ENCODE peak calls at places on chromosomes 5 and 9, in five cellular contexts. G, J, U, N and R are unnamed samples.

GRCh38 chr9:125620216-125620615 is 86.8 kb downstream of the MAPKAP1 start:
- DNase-seq in G (no peak), U (no peak), J (no peak), N (no peak), R (no peak)

GRCh38 chr5:440413-441180 is 2.4 kb upstream of the EXOC3 start:
- DNase-seq in G (no peak), J (no peak), U (no peak), N (no peak), R (no peak)

GRCh38 chr5:43203373-43203772 is 11.3 kb downstream of the NIM1K start:
- DNase-seq in N (no peak), U (no peak), J (no peak), G (no peak), R (no peak)

GRCh38 chr9:114244570-114244969 is 78.3 kb upstream of the ORM1 start:
- DNase-seq in U (no peak), J (no peak), G (no peak), N (no peak), R (no peak)

GRCh38 chr9:111597852-111598729 is 1.4 kb downstream of the PTGR1 start:
- DNase-seq in J (no peak), N (peak), U (peak), G (peak), R (peak)

GRCh38 chr5:101580591-101580990 is 677.5 kb upstream of the ST8SIA4 start:
- DNase-seq in U (peak), G (no peak), N (no peak), J (peak), R (no peak)

GRCh38 chr5:27242258-27242626 is 203.9 kb upstream of the CDH9 start:
- DNase-seq in N (no peak), J (no peak), G (no peak), U (no peak), R (no peak)

GRCh38 chr5:114362197-114362976 is 517 bp downstream of the KCNN2 start:
- DNase-seq in J (no peak), N (no peak), G (no peak), U (no peak), R (no peak)

GRCh38 chr9:114097613-114098020 is 1.5 kb downstream of the KIF12 start:
- DNase-seq in J (no peak), G (no peak), N (no peak), U (no peak), R (no peak)

GRCh38 chr5:129379406-129379805 is 80.7 kb upstream of the ADAMTS19 start:
- DNase-seq in N (no peak), U (no peak), G (no peak), J (no peak), R (no peak)

GRCh38 chr9:87405677-87406544 is 91.8 kb upstream of the DAPK1 start:
- DNase-seq in U (no peak), G (no peak), J (no peak), N (no peak), R (no peak)

GRCh38 chr5:159096555-159097460 is 2.9 kb downstream of the EBF1 start:
- DNase-seq in J (no peak), N (no peak), U (no peak), G (no peak), R (no peak)

GRCh38 chr5:78522476-78523105 is 126.0 kb downstream of the LHFPL2 start:
- DNase-seq in N (no peak), G (no peak), U (no peak), J (no peak), R (no peak)

GRCh38 chr5:178488696-178489095 is 101.5 kb downstream of the COL23A1 start:
- DNase-seq in J (no peak), G (no peak), U (no peak), N (no peak), R (no peak)

GRCh38 chr5:178163772-178164735 is 10.4 kb upstream of the NHP2 start:
- DNase-seq in J (no peak), N (peak), G (peak), U (no peak), R (peak)

GRCh38 chr5:142314129-142314528 is 10.7 kb downstream of the SPRY4 start:
- DNase-seq in U (no peak), N (no peak), J (no peak), G (no peak), R (no peak)

GRCh38 chr9:133437753-133438531 is 15.8 kb downstream of the ADAMTS13 start:
- DNase-seq in J (no peak), N (no peak), U (no peak), G (no peak), R (no peak)

GRCh38 chr9:129235931-129236331 is 57.9 kb upstream of the IER5L start:
- DNase-seq in J (no peak), G (peak), N (no peak), U (no peak), R (no peak)

GRCh38 chr5:170623576-170624181 is 119.9 kb downstream of the KCNIP1 start:
- DNase-seq in J (no peak), N (peak), U (peak), G (no peak), R (peak)

GRCh38 chr5:80755634-80756033 is 100.9 kb upstream of the DHFR start:
- DNase-seq in G (peak), J (no peak), N (no peak), U (no peak), R (no peak)

GRCh38 chr9:94885854-94886447 is 159.5 kb downstream of the AOPEP start:
- DNase-seq in U (no peak), N (no peak), G (no peak), J (no peak), R (no peak)

GRCh38 chr5:101929628-101930027 is 366.5 kb downstream of the SLCO4C1 start:
- DNase-seq in J (no peak), U (no peak), G (no peak), N (peak), R (no peak)

GRCh38 chr5:56159521-56159947 is 73.6 kb downstream of the ANKRD55 start:
- DNase-seq in J (no peak), N (no peak), G (no peak), U (peak), R (no peak)

GRCh38 chr9:114467226-114467750 is 38.0 kb downstream of the WHRN start:
- DNase-seq in N (no peak), G (no peak), U (no peak), J (no peak), R (no peak)

GRCh38 chr5:102713682-102714231 is 41.3 kb upstream of the PAM start:
- DNase-seq in N (no peak), J (no peak), G (no peak), U (no peak), R (no peak)

GRCh38 chr5:53092242-53092641 is 17.3 kb downstream of the MOCS2 start:
- DNase-seq in G (no peak), J (no peak), U (no peak), N (no peak), R (no peak)

GRCh38 chr9:22160235-22160634 is 151.1 kb upstream of the CDKN2B start:
- DNase-seq in G (no peak), N (no peak), U (no peak), J (no peak), R (no peak)

GRCh38 chr5:124677376-124677998 is 69.0 kb downstream of the ZNF608 start:
- DNase-seq in G (no peak), J (no peak), N (peak), U (no peak), R (no peak)

GRCh38 chr5:32173394-32174010 is 617 bp downstream of the GOLPH3 start:
- DNase-seq in N (peak), J (no peak), G (peak), U (no peak), R (peak)

GRCh38 chr5:160565376-160565775 is 143.7 kb downstream of the PTTG1 start:
- DNase-seq in G (no peak), U (no peak), N (no peak), J (no peak), R (no peak)

GRCh38 chr5:61768692-61769281 is 436.7 kb downstream of the ZSWIM6 start:
- DNase-seq in N (peak), G (no peak), J (no peak), U (peak), R (no peak)